ENCODE peak calls at places on chromosomes 2 and 18, in seven cellular contexts. D is AML-193; Z is left colon; Q is stimulated activated CD4-positive, alpha-beta T cell treated with anti-CD3 and anti-CD28 coated beads, Interleukin-4, amount 100 ng/mL, for 1 hour; I is AG09309; A is foreskin keratinocyte; R is NCI-H460. U is an unnamed sample.
A peak's percentile ranks its signal among the peaks of the same experiment; 100 is the strongest.

GRCh38 chr2:111711270-111711669 is 172.7 kb downstream of the ANAPC1 start:
- DNase-seq in D (no peak), Z (no peak), Q (no peak), I (no peak), A (no peak), R (no peak), U (no peak)

GRCh38 chr2:206642075-206643025 is at the start of gene FAM237A:
- DNase-seq in D (no peak), Z (no peak), Q (no peak), I (peak; percentile 11), A (peak; percentile 37), R (peak; percentile 56), U (no peak)

GRCh38 chr2:128770143-128771080 is 451.7 kb upstream of the HS6ST1 start:
- DNase-seq in D (no peak), Z (no peak), Q (no peak), I (no peak), A (no peak), R (no peak), U (no peak)

GRCh38 chr18:75839041-75839440 is 411.5 kb upstream of the SMIM21 start:
- DNase-seq in D (no peak), Z (no peak), Q (no peak), I (no peak), A (no peak), R (no peak), U (no peak)

GRCh38 chr2:23666241-23667025 is 260.5 kb downstream of the ATAD2B start:
- DNase-seq in D (no peak), Z (no peak), Q (no peak), I (no peak), A (no peak), R (no peak), U (no peak)

GRCh38 chr2:143706297-143706696 is 577.1 kb downstream of the ARHGAP15 start:
- DNase-seq in D (no peak), Z (no peak), Q (no peak), I (no peak), A (no peak), R (no peak), U (no peak)

GRCh38 chr18:68342039-68342659 is 372.8 kb downstream of the TMX3 start:
- DNase-seq in D (no peak), Z (no peak), Q (no peak), I (no peak), A (no peak), R (no peak), U (no peak)

GRCh38 chr2:48530033-48530804 is at the start of gene STON1:
- DNase-seq in D (no peak), Z (peak; percentile 65), Q (peak; percentile 32), I (no peak), A (no peak), R (no peak), U (peak; percentile 88)

GRCh38 chr18:71405142-71405806 is 1116.4 kb downstream of the SOCS6 start:
- DNase-seq in D (no peak), Z (no peak), Q (no peak), I (no peak), A (no peak), R (no peak), U (no peak)

GRCh38 chr2:105671156-105671555 is 73.6 kb upstream of the NCK2 start:
- DNase-seq in D (no peak), Z (no peak), Q (no peak), I (peak; percentile 10), A (peak; percentile 29), R (no peak), U (peak; percentile 83)

GRCh38 chr2:135557533-135557932 is 26.2 kb downstream of the R3HDM1 start:
- DNase-seq in D (no peak), Z (no peak), Q (no peak), I (no peak), A (no peak), R (no peak), U (no peak)

GRCh38 chr2:69210386-69210785 is 176.6 kb downstream of the GFPT1 start:
- DNase-seq in D (no peak), Z (no peak), Q (no peak), I (no peak), A (no peak), R (no peak), U (no peak)

GRCh38 chr2:134218928-134219707 is 34.8 kb upstream of the MGAT5 start:
- DNase-seq in D (peak; percentile 51), Z (peak; percentile 30), Q (peak; percentile 25), I (no peak), A (no peak), R (peak; percentile 16), U (no peak)

GRCh38 chr18:3690682-3691066 is 240.7 kb downstream of the TGIF1 start:
- DNase-seq in D (no peak), Z (no peak), Q (no peak), I (no peak), A (no peak), R (no peak), U (no peak)

GRCh38 chr2:61750624-61751023 is 103.2 kb downstream of the FAM161A start:
- DNase-seq in D (no peak), Z (no peak), Q (no peak), I (no peak), A (no peak), R (no peak), U (no peak)

GRCh38 chr2:97770450-97770849 is 57.1 kb downstream of the ZAP70 start:
- DNase-seq in D (no peak), Z (no peak), Q (no peak), I (no peak), A (no peak), R (no peak), U (no peak)

GRCh38 chr18:48640566-48641270 is 101.9 kb downstream of the CTIF start:
- DNase-seq in D (no peak), Z (no peak), Q (no peak), I (no peak), A (no peak), R (no peak), U (no peak)

GRCh38 chr2:57444731-57445414 is 601.7 kb upstream of the VRK2 start:
- DNase-seq in D (no peak), Z (no peak), Q (no peak), I (no peak), A (no peak), R (no peak), U (no peak)

GRCh38 chr18:76482267-76482666 is 12.8 kb downstream of the ZNF516 start:
- DNase-seq in D (no peak), Z (no peak), Q (no peak), I (no peak), A (no peak), R (no peak), U (peak; percentile 69)

GRCh38 chr18:59509477-59510173 is 150.6 kb upstream of the LMAN1 start:
- DNase-seq in D (no peak), Z (peak; percentile 39), Q (no peak), I (no peak), A (no peak), R (no peak), U (no peak)

GRCh38 chr2:213122730-213123129 is 28.7 kb downstream of the IKZF2 start:
- DNase-seq in D (no peak), Z (no peak), Q (no peak), I (no peak), A (no peak), R (no peak), U (no peak)

GRCh38 chr2:225056330-225057073 is 14.2 kb upstream of the DOCK10 start:
- DNase-seq in D (no peak), Z (no peak), Q (no peak), I (no peak), A (peak; percentile 29), R (no peak), U (no peak)

GRCh38 chr2:173488861-173489260 is 134.2 kb downstream of the CDCA7 start:
- DNase-seq in D (no peak), Z (no peak), Q (no peak), I (no peak), A (no peak), R (no peak), U (no peak)

GRCh38 chr2:159456500-159457426 is 159.6 kb downstream of the BAZ2B start:
- DNase-seq in D (peak; percentile 40), Z (no peak), Q (no peak), I (no peak), A (peak; percentile 3), R (no peak), U (no peak)

GRCh38 chr2:112959109-112959591 is 18.7 kb upstream of the IL36G start:
- DNase-seq in D (no peak), Z (no peak), Q (no peak), I (no peak), A (peak; percentile 13), R (no peak), U (no peak)

GRCh38 chr2:9961014-9961413 is 9.5 kb downstream of the GRHL1 start:
- DNase-seq in D (no peak), Z (no peak), Q (no peak), I (no peak), A (no peak), R (no peak), U (no peak)

GRCh38 chr2:45117383-45117782 is 108.1 kb upstream of the SIX2 start:
- DNase-seq in D (no peak), Z (no peak), Q (no peak), I (no peak), A (no peak), R (no peak), U (no peak)

GRCh38 chr2:240946046-240946445 is 39.9 kb downstream of the CROCC2 start:
- DNase-seq in D (no peak), Z (peak; percentile 17), Q (no peak), I (no peak), A (no peak), R (no peak), U (no peak)

GRCh38 chr2:203706403-203706802 is at the start of gene CD28:
- DNase-seq in D (no peak), Z (peak; percentile 67), Q (peak; percentile 77), I (no peak), A (no peak), R (no peak), U (peak; percentile 85)

GRCh38 chr2:176156301-176156958 is 677 bp upstream of the HOXD3 start:
- DNase-seq in D (no peak), Z (no peak), Q (no peak), I (no peak), A (no peak), R (no peak), U (no peak)

GRCh38 chr2:195575879-195576391 is 81.1 kb upstream of the SLC39A10 start:
- DNase-seq in D (no peak), Z (no peak), Q (no peak), I (peak; percentile 88), A (peak; percentile 86), R (peak; percentile 68), U (no peak)

U was measured in posterior vena cava.